ENCODE peak calls at places on chromosomes 11 and 22, in four cellular contexts. K is spleen, P is SK-N-SH, C is endodermal cell. Z is an unnamed sample.
A peak's percentile ranks its signal among the peaks of the same experiment; 100 is the strongest.

GRCh38 chr11:8090756-8091155 is 9.7 kb downstream of the TUB start:
- DNase-seq in K (peak; percentile 24), P (peak; percentile 79), C (peak; percentile 94), Z (no peak)

GRCh38 chr11:107857550-107858216 is 904 bp downstream of the SLC35F2 start:
- DNase-seq in K (no peak), P (no peak), C (no peak), Z (no peak)

GRCh38 chr11:125348141-125348651 is 147.9 kb downstream of the FEZ1 start:
- DNase-seq in K (peak; percentile 67), P (no peak), C (no peak), Z (no peak)

GRCh38 chr11:133966924-133967598 is 10.3 kb upstream of the IGSF9B start:
- DNase-seq in K (peak; percentile 89), P (peak; percentile 66), C (peak; percentile 90), Z (no peak)

GRCh38 chr11:69121021-69121420 is 34.7 kb upstream of the SMIM38 start:
- DNase-seq in K (peak; percentile 60), P (no peak), C (no peak), Z (no peak)

GRCh38 chr22:18050065-18050464 is 25.7 kb upstream of the MICAL3 start:
- DNase-seq in K (peak; percentile 15), P (no peak), C (no peak), Z (no peak)

GRCh38 chr22:43092085-43092484 is 2.9 kb upstream of the TTLL1 start:
- DNase-seq in K (no peak), P (no peak), C (no peak), Z (no peak)

GRCh38 chr22:19142394-19142793 is 2.1 kb downstream of the ESS2 start:
- DNase-seq in K (no peak), P (no peak), C (no peak), Z (no peak)

GRCh38 chr11:9825315-9825714 is 161.4 kb downstream of the SWAP70 start:
- DNase-seq in K (no peak), P (no peak), C (no peak), Z (no peak)

GRCh38 chr11:45661417-45662055 is 3.9 kb downstream of the CHST1 start:
- DNase-seq in K (peak; percentile 30), P (no peak), C (no peak), Z (no peak)

GRCh38 chr22:41822289-41823057 is 10.4 kb upstream of the SREBF2 start:
- DNase-seq in K (no peak), P (peak; percentile 45), C (no peak), Z (peak; percentile 42)

GRCh38 chr22:21984793-21985192 is 2.2 kb upstream of the TOP3B start:
- DNase-seq in K (peak; percentile 68), P (no peak), C (peak; percentile 92), Z (no peak)

GRCh38 chr11:74139151-74139918 is 31.5 kb downstream of the C2CD3 start:
- DNase-seq in K (no peak), P (peak; percentile 9), C (peak; percentile 46), Z (no peak)

GRCh38 chr11:60781286-60782044 is 3.7 kb upstream of the MS4A10 start:
- DNase-seq in K (peak; percentile 19), P (no peak), C (no peak), Z (no peak)

GRCh38 chr11:37995886-37996285 is 1397.8 kb upstream of the RAG2 start:
- DNase-seq in K (no peak), P (no peak), C (no peak), Z (no peak)

GRCh38 chr11:86052697-86053641 is 15.9 kb downstream of the PICALM start:
- DNase-seq in K (no peak), P (no peak), C (no peak), Z (no peak)

GRCh38 chr11:80388133-80388532 is 947.3 kb upstream of the TENM4 start:
- DNase-seq in K (no peak), P (no peak), C (no peak), Z (peak; percentile 16)

GRCh38 chr11:103110406-103110805 is 1.2 kb downstream of the DYNC2H1 start:
- DNase-seq in K (no peak), P (no peak), C (no peak), Z (peak; percentile 23)

GRCh38 chr11:44589301-44589700 is 23.8 kb downstream of the CD82 start:
- DNase-seq in K (no peak), P (no peak), C (no peak), Z (no peak)

GRCh38 chr11:114163231-114163631 is 103.7 kb downstream of the ZBTB16 start:
- DNase-seq in K (no peak), P (no peak), C (no peak), Z (peak; percentile 19)

GRCh38 chr11:67237574-67237973 is 28.7 kb upstream of the GRK2 start:
- DNase-seq in K (no peak), P (no peak), C (no peak), Z (no peak)

GRCh38 chr11:67289226-67289650 is at the start of gene ANKRD13D:
- DNase-seq in K (peak; percentile 94), P (no peak), C (peak; percentile 79), Z (no peak)

GRCh38 chr11:7490054-7490453 is 4.7 kb downstream of the OLFML1 start:
- DNase-seq in K (no peak), P (no peak), C (no peak), Z (no peak)

GRCh38 chr22:50545522-50546325 is at the start of gene KLHDC7B:
- DNase-seq in K (peak; percentile 79), P (peak; percentile 82), C (no peak), Z (no peak)

GRCh38 chr22:30217698-30218565 is 28.6 kb downstream of the LIF start:
- DNase-seq in K (no peak), P (no peak), C (no peak), Z (no peak)

GRCh38 chr11:79304599-79305212 is 136.1 kb downstream of the TENM4 start:
- DNase-seq in K (no peak), P (no peak), C (no peak), Z (no peak)

GRCh38 chr22:41380993-41381328 is 781 bp upstream of the TEF start:
- DNase-seq in K (no peak), P (no peak), C (no peak), Z (peak; percentile 30)

GRCh38 chr11:9072790-9073189 is 18.6 kb downstream of the SCUBE2 start:
- DNase-seq in K (no peak), P (peak; percentile 49), C (no peak), Z (no peak)

GRCh38 chr11:112961146-112961668 is at the start of gene NCAM1:
- DNase-seq in K (peak; percentile 78), P (peak; percentile 89), C (peak; percentile 98), Z (peak; percentile 52)

GRCh38 chr11:65529475-65530156 is 4.7 kb downstream of the SCYL1 start:
- DNase-seq in K (no peak), P (peak; percentile 4), C (no peak), Z (no peak)

GRCh38 chr11:65532388-65533064 is 7.6 kb downstream of the SCYL1 start:
- DNase-seq in K (no peak), P (no peak), C (no peak), Z (no peak)

GRCh38 chr11:65528819-65529350 is 4.0 kb downstream of the SCYL1 start:
- DNase-seq in K (no peak), P (no peak), C (no peak), Z (no peak)

GRCh38 chr11:65526744-65527143 is 1.9 kb downstream of the SCYL1 start:
- DNase-seq in K (peak; percentile 72), P (peak; percentile 5), C (no peak), Z (no peak)

GRCh38 chr11:65530157-65530496 is 5.2 kb downstream of the SCYL1 start:
- DNase-seq in K (no peak), P (peak; percentile 34), C (peak; percentile 77), Z (no peak)
- TF ChIP-seq CTCF in K (no peak), P (peak; percentile 43), C (peak; percentile 74), Z (peak; percentile 40)

GRCh38 chr11:64631675-64632074 is 40.7 kb downstream of the SLC22A12 start:
- DNase-seq in K (no peak), P (no peak), C (no peak), Z (no peak)

GRCh38 chr11:64628596-64628995 is 37.6 kb downstream of the SLC22A12 start:
- DNase-seq in K (no peak), P (no peak), C (no peak), Z (no peak)

GRCh38 chr11:64629103-64629502 is 38.1 kb downstream of the SLC22A12 start:
- DNase-seq in K (no peak), P (no peak), C (no peak), Z (no peak)

GRCh38 chr11:64632237-64632636 is 41.2 kb downstream of the SLC22A12 start:
- DNase-seq in K (no peak), P (no peak), C (no peak), Z (no peak)

GRCh38 chr11:64629796-64630562 is 39.0 kb downstream of the SLC22A12 start:
- DNase-seq in K (no peak), P (peak; percentile 85), C (peak; percentile 99), Z (no peak)
- H3K4me3 ChIP-seq in K (no peak overlapping the region), P (no peak overlapping the region), C (no peak overlapping the region), Z (no peak overlapping the region)

DNA sequence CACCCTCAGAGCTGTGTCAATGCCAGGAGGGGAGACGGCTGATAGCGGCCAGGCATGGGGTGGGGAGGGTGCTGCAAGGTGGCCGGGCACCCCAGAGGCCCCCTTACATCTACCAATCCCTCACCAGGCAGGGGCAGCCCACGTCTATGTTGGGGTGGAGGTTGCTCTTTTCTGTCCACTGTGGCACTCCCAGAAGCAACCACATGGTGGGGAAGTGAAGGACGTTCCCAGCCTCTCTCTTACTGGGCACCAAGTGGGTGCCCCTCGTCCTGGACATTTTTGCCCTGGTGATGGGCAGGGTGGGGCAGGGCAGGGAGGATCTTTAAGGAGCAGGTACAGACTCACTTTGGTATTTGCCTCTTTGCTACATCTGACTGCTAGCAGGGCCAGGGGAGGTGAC is 47.5 kb downstream of the NECTIN1 start:
- DNase-seq in K (no peak), P (no peak), C (no peak), Z (no peak)
- TF ChIP-seq CTCF in K (no peak), P (peak; percentile 17), C (peak; percentile 60), Z (peak; percentile 37)

GRCh38 chr11:829116-829945 is 1.6 kb downstream of the CRACR2B start:
- DNase-seq in K (peak; percentile 90), P (no peak), C (peak; percentile 76), Z (no peak)
- H3K4me3 ChIP-seq in K (peak overlapping the region; percentile 56), P (no peak overlapping the region), C (peak overlapping the region; percentile 66), Z (peak overlapping the region; percentile 36)

DNA sequence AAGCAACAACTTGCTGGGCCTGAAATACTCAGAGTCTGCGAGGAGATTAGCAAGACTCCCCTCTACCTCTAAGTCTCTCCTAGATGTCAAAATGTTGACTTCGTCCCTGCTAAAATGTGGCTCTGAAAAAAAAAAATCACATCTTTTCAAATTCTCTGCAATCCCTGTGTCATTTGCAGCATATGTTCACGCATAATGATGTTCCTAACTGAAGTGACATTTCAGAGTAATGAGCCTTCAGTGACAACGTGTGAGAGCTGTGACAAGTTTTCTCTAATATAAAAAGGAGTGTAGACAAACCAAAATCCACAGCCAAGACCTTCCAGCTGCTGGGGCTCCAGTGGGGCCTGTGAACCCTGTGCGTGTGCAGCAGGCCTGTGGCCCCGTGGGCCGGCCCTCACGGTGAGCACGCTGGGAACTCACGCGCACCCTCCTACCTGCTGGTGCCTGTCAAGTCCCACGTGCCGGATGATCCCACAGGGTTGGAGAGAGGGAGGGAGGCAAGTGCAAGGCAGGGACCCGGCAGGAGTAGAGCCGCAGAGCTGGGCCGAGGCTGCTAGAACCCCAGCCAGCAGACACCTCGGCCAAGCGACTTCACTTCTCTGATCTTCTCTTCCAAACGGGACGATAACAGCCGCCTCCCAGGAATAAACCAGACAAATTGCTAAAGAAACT is 1232.6 kb downstream of the TBC1D22A start:
- DNase-seq in K (no peak), P (no peak), C (no peak), Z (no peak)
- TF ChIP-seq CTCF in K (no peak), P (no peak), C (no peak), Z (no peak)

Z was measured in retinal pigment epithelial cell.